ENCODE peak calls at places on chromosomes 13 and 19, in seven cellular contexts. T is AG10803; H is kidney epithelial cell; D is CD8-positive, alpha-beta T cell; S is thoracic aorta; F is cardiac muscle cell; W is heart left ventricle. G is an unnamed sample.

GRCh38 chr13:47216176-47216822 is 319.4 kb upstream of the HTR2A start:
- DNase-seq in F (no peak), T (peak), H (peak), D (no peak), W (no peak), S (no peak), G (peak)

GRCh38 chr13:47896546-47896945 is 104.5 kb downstream of the SUCLA2 start:
- DNase-seq in S (no peak), F (no peak), H (no peak), T (peak), D (no peak), W (no peak), G (no peak)

GRCh38 chr19:21423057-21424041 is 26.4 kb downstream of the ZNF493 start:
- DNase-seq in S (no peak), T (no peak), W (no peak), F (no peak), H (no peak), D (no peak), G (no peak)

GRCh38 chr13:74132768-74133656 is 1.2 kb downstream of the KLF12 start:
- DNase-seq in H (no peak), W (peak), D (peak), S (no peak), T (peak), F (peak), G (peak)

GRCh38 chr13:38494445-38494844 is 144.8 kb downstream of the UFM1 start:
- DNase-seq in D (no peak), W (no peak), H (no peak), S (no peak), T (no peak), F (no peak), G (no peak)

GRCh38 chr19:48511321-48511731 is 309 bp downstream of the LMTK3 start:
- DNase-seq in H (no peak), W (no peak), D (peak), F (no peak), S (no peak), T (no peak), G (no peak)

GRCh38 chr19:35124098-35125060 is 8.8 kb downstream of the FXYD3 start:
- DNase-seq in T (peak), S (peak), W (peak), H (peak), F (no peak), D (peak), G (peak)

GRCh38 chr13:31045621-31046081 is 113.2 kb downstream of the TEX26 start:
- DNase-seq in W (peak), F (no peak), T (peak), D (peak), H (peak), S (peak), G (peak)

GRCh38 chr13:80224468-80224867 is 116.5 kb downstream of the SPRY2 start:
- DNase-seq in T (no peak), D (no peak), H (no peak), F (no peak), W (no peak), S (no peak), G (peak)

GRCh38 chr19:18113827-18114226 is 16.2 kb downstream of the MAST3 start:
- DNase-seq in W (no peak), S (no peak), T (no peak), D (no peak), H (no peak), F (no peak), G (no peak)

GRCh38 chr19:35501684-35502083 is 11.4 kb upstream of the KRTDAP start:
- DNase-seq in D (no peak), S (no peak), W (no peak), F (no peak), H (no peak), T (no peak), G (no peak)

GRCh38 chr13:78478183-78478582 is 125.2 kb downstream of the POU4F1 start:
- DNase-seq in S (no peak), W (no peak), T (no peak), F (no peak), D (no peak), H (no peak), G (no peak)

GRCh38 chr19:53795019-53795418 is 29.1 kb downstream of the NLRP12 start:
- DNase-seq in F (no peak), H (no peak), D (no peak), W (no peak), S (no peak), T (no peak), G (no peak)

GRCh38 chr19:47713046-47714021 is at the start of gene EHD2:
- DNase-seq in W (peak), D (peak), T (peak), F (peak), S (no peak), H (no peak), G (peak)

GRCh38 chr13:97935071-97935470 is 18.4 kb upstream of the IPO5 start:
- DNase-seq in F (no peak), T (no peak), W (no peak), H (no peak), S (no peak), D (no peak), G (peak)

GRCh38 chr13:24747248-24748151 is 16.5 kb upstream of the RNF17 start:
- DNase-seq in S (no peak), T (no peak), H (no peak), D (no peak), F (peak), W (no peak), G (peak)

GRCh38 chr19:32576790-32577189 is 4.2 kb upstream of the PDCD5 start:
- DNase-seq in H (no peak), T (no peak), S (no peak), F (no peak), W (no peak), D (no peak), G (no peak)

GRCh38 chr19:33727331-33728028 is 69.2 kb upstream of the KCTD15 start:
- DNase-seq in W (no peak), F (no peak), T (no peak), H (no peak), S (no peak), D (no peak), G (no peak)

GRCh38 chr13:113864303-113864890 is 521 bp upstream of the GAS6 start:
- DNase-seq in F (no peak), T (peak), D (no peak), H (no peak), S (no peak), W (no peak), G (peak)

GRCh38 chr19:46951236-46951986 is 68.2 kb upstream of the NPAS1 start:
- DNase-seq in D (no peak), S (no peak), F (no peak), H (peak), T (peak), W (no peak), G (peak)

GRCh38 chr13:93876236-93876635 is 603.2 kb downstream of the DCT start:
- DNase-seq in S (no peak), T (no peak), W (no peak), D (no peak), F (no peak), H (no peak), G (no peak)

GRCh38 chr19:38023661-38024574 is 116.9 kb downstream of the SIPA1L3 start:
- DNase-seq in W (no peak), S (no peak), F (no peak), T (no peak), D (no peak), H (no peak), G (no peak)

GRCh38 chr19:36501973-36502372 is 12.6 kb upstream of the ZNF566 start:
- DNase-seq in T (no peak), S (no peak), D (no peak), W (no peak), F (no peak), H (no peak), G (no peak)

GRCh38 chr13:68628994-68629393 is 1398.9 kb upstream of the PCDH9 start:
- DNase-seq in F (no peak), D (no peak), T (no peak), H (no peak), S (no peak), W (no peak), G (no peak)

GRCh38 chr19:48330012-48330681 is 4.8 kb downstream of the EMP3 start:
- DNase-seq in W (peak), F (peak), H (no peak), T (no peak), D (peak), S (no peak), G (no peak)

GRCh38 chr13:32168136-32168535 is 136.6 kb downstream of the FRY start:
- DNase-seq in H (no peak), D (no peak), W (no peak), S (no peak), F (no peak), T (no peak), G (peak)

GRCh38 chr13:25247345-25247744 is 39.9 kb downstream of the MTMR6 start:
- DNase-seq in H (no peak), T (no peak), W (no peak), D (no peak), F (no peak), S (no peak), G (no peak)

GRCh38 chr19:2049741-2050348 is 1.2 kb downstream of the MKNK2 start:
- DNase-seq in D (peak), S (no peak), H (no peak), F (peak), W (peak), T (peak), G (peak)

GRCh38 chr13:113948034-113948742 is 25.7 kb downstream of the C13orf46 start:
- DNase-seq in D (no peak), W (no peak), S (peak), H (no peak), T (no peak), F (no peak), G (no peak)

GRCh38 chr13:25179011-25179410 is 6.9 kb upstream of the AMER2 start:
- DNase-seq in T (no peak), F (no peak), W (no peak), H (no peak), D (no peak), S (no peak), G (no peak)

GRCh38 chr19:14073232-14073924 is 792 bp downstream of the MISP3 start:
- DNase-seq in S (no peak), T (peak), F (peak), H (no peak), D (peak), W (peak), G (peak)

GRCh38 chr13:50244913-50245574 is 229.8 kb downstream of the KCNRG start:
- DNase-seq in H (peak), D (no peak), W (no peak), F (no peak), T (peak), S (peak), G (peak)

GRCh38 chr19:13007292-13008045 is 12.2 kb downstream of the NFIX start:
- DNase-seq in D (no peak), W (no peak), H (no peak), S (no peak), T (peak), F (no peak), G (no peak)

DNA sequence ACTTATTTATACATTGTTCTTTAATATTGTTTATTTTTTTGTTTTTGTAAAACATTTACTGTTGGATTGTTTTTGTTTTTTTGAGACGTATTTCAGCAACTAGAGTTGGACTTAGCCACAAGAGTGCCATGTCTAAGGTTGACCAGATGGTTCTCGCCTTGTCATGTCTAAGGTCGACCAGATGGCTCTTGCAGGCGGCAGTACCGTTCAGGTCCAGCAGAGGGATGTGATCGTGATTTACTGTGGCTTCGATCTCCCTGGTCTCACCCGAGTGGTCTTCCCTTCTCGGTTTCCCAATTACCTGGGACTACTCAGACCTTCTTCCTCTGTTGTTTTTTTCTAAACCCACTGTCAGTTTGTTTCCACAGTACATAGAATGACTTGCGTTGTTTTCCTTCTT is 1438.6 kb downstream of the UQCRFS1 start:
- DNase-seq in W (no peak), S (no peak), F (no peak), T (no peak), H (no peak), D (no peak), G (peak)
- TF ChIP-seq CTCF in W (no peak), S (no peak), F (peak), T (peak), H (peak), D (no peak), G (peak)

GRCh38 chr19:10418281-10419199 is 1.8 kb upstream of the PDE4A start:
- DNase-seq in F (peak), H (no peak), W (no peak), T (no peak), S (no peak), D (peak), G (no peak)
- H3K4me3 ChIP-seq in F (peak), H (no peak), W (no peak), T (peak), S (peak), D (peak), G (no peak)

GRCh38 chr19:57466489-57466888 is 9.5 kb upstream of the VN1R1 start:
- DNase-seq in S (no peak), H (no peak), D (no peak), F (no peak), T (no peak), W (peak), G (no peak)

DNA sequence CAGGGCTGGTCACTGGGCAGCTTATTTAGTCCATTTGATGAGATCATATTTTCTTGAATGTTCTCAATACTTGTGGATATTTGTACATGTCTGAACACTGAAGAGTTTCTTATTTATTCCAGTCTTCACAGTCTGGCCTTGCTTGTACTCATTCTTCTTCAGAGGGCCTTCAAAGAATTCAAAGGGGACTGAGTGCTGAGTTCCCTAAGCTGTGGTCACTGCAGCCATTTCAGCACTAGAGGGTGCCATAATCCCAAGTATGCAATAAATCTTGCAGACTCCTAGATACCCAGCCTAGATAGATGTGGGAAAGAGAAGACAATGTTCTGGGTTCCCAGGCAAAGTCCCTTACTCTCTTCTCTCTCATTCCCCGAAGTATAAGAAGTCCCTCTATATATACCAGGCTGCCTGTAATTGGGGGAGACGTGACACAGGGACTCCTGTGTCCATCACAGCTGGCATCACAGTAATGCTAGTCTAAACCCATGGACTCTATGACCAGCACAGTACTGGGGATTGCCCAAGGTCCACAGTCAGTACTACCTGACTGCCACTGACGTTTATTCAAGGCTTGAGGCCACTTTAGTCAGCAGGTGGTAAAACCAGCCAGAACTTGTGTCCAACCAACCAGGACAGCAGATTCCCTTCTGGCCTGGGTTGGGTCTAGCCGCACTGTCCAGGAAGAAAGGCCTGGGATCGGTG is 8.9 kb upstream of the VN1R1 start:
- DNase-seq in S (no peak), F (no peak), H (no peak), D (no peak), T (peak), W (no peak), G (peak)
- TF ChIP-seq CTCF in S (no peak), F (peak), H (peak), D (no peak), T (peak), W (peak), G (peak)

DNA sequence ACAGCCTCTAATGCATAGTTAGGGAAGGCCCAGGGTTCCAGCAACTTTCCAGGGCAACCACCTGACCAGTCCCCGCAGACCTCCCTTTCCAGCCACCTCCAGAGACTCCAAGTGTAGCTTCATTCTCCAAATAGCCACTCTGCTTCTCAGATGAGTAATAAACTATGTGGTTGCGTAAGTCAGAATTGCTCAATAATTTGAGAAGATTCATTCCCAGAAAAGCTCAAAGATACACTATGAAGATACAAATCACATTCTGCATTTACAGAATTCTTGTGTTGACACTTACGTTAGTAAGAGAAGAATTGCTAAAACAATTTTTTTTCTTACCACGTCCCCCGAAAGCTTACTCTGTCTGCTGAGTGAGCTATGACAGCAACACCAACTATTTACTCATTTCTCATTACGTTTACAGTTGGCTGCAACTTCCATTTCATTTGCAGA is 8.2 kb upstream of the LATS2 start:
- DNase-seq in F (no peak), W (no peak), H (peak), S (no peak), T (peak), D (no peak), G (peak)
- H3K4me3 ChIP-seq in F (no peak), W (no peak), H (no peak), S (no peak), T (no peak), D (no peak), G (no peak)

DNA sequence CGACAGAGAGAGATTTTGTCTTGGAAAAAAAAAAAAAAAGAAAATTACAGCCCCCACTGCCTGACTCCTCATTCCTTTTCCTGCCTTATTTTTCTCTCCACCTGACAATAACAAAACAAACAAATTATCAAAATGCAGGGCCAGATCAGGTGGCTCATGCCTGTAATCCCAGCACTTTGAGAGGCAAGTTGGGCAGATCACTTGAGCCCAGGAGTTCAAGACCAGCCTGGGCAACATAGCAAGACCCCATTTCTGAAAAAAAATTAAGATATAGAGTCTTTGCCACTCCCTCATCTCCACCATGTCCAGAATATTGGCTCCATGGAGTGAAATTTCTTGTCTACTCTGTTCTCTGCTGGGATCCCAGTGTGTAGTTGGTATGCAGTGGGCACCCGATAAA is 7.2 kb downstream of the CERS4 start:
- DNase-seq in D (no peak), S (no peak), T (no peak), F (no peak), H (no peak), W (no peak), G (no peak)
- TF ChIP-seq CTCF in D (no peak), S (no peak), T (no peak), F (no peak), H (no peak), W (no peak), G (no peak)

GRCh38 chr19:30111456-30111855 is 169.4 kb downstream of the URI1 start:
- DNase-seq in S (no peak), F (no peak), H (no peak), T (no peak), D (no peak), W (no peak), G (no peak)

GRCh38 chr19:30107351-30107750 is 165.3 kb downstream of the URI1 start:
- DNase-seq in D (no peak), F (no peak), W (no peak), H (no peak), S (no peak), T (no peak), G (no peak)

GRCh38 chr19:30111051-30111450 is 169.0 kb downstream of the URI1 start:
- DNase-seq in F (no peak), H (no peak), D (no peak), T (peak), S (no peak), W (no peak), G (no peak)

GRCh38 chr19:30112171-30112570 is 170.1 kb downstream of the URI1 start:
- DNase-seq in D (no peak), H (no peak), F (no peak), T (no peak), S (no peak), W (no peak), G (no peak)

DNA sequence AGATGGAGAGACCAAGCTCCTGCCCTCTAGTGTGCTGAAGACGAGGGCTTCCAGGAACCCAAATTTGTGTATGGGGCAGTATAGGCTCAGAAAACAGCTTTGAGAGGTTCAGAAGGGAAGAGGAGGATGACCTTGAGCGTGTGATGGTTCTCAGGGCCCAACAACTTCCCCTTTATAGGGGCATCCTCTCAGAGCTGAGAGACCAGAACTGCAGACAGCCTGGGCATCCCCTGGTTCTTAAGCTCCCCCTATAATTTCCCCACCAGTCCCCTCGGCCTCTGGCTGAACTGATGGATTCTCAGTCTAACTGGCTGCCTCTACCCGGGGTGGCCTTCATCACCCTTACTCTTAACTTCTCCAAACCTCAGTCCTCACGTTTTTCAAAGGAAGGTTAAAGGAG is 167.5 kb downstream of the URI1 start:
- DNase-seq in S (no peak), T (no peak), W (no peak), D (no peak), F (no peak), H (no peak), G (no peak)
- H3K4me3 ChIP-seq in S (no peak), T (no peak), W (no peak), D (no peak), F (no peak), H (no peak), G (no peak)

DNA sequence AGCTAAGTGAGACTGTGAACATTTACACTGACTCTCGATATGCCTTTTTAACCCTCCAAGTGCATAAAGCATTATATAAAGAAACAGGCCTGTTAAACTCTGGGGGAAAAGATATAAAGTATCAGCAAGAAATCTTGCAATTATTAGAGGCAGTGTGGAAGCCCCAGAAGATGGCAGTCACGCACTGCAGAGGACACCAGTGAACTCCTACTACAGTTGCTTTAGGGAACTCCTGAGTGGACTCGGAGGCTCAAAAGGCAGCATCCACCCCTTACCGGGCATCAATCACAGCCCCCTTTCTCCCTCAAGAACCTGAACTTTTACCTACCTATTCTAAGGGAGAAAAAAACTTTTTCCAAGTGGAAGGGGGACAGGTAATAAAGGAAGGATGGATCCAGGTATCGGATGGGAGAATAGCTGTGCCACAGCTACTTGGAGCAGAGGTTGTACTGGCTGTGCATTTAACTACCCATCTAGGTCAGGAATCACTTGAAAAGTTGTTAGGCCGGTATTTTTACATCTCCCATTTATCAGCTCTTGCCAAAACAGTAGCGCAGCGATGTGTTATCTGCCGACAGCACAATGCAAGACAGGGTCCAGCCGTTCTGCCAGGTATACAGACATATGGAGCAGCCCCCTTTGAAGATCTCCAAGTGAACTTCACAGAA is 80.1 kb downstream of the ZNF486 start:
- DNase-seq in D (peak), S (no peak), F (peak), T (peak), W (no peak), H (no peak), G (peak)
- TF ChIP-seq CTCF in D (peak), S (peak), F (peak), T (peak), W (peak), H (no peak), G (peak)

GRCh38 chr13:59478908-59479307 is 684.8 kb downstream of the DIAPH3 start:
- DNase-seq in F (no peak), H (no peak), T (no peak), S (no peak), W (no peak), D (no peak), G (no peak)
- H3K4me3 ChIP-seq in F (no peak), H (no peak), T (no peak), S (no peak), W (no peak), D (no peak), G (no peak)

G was measured in cardiac fibroblast.